ENCODE peak calls at places on chromosome 19, in ten cellular contexts. U is stimulated activated CD4-positive, alpha-beta T cell treated with anti-CD3 and anti-CD28 coated beads, Interleukin-1b, Interleukin-23, amount 100 ng/mL, for 24 hours; M is frontal cortex; W is DMS153; O is upper lobe of right lung; I is mammary epithelial cell; E is T-helper 9 cell; G is brain microvascular endothelial cell; X is stimulated activated CD8-positive, alpha-beta memory T cell treated with anti-CD3 and anti-CD28 coated beads, Interleukin-7, amount 100 ng/mL, for 48 hours; P is COR-L47. K is an unnamed sample.
A peak's percentile ranks its signal among the peaks of the same experiment; 100 is the strongest.

GRCh38 chr19:14048439-14049153 is 13.3 kb downstream of the PALM3 start:
- DNase-seq in U (peak; percentile 62), W (no peak), M (no peak), X (peak; percentile 55), P (peak; percentile 17), O (peak; percentile 83), E (peak; percentile 76), G (peak; percentile 16), I (peak; percentile 19), K (no peak)

GRCh38 chr19:55460670-55461258 is 678 bp downstream of the ISOC2 start:
- DNase-seq in E (no peak), I (peak; percentile 42), P (peak; percentile 42), X (peak; percentile 27), G (peak; percentile 52), O (peak; percentile 84), M (peak; percentile 63), W (peak; percentile 57), U (no peak), K (no peak)

GRCh38 chr19:33947565-33947964 is 150.9 kb downstream of the KCTD15 start:
- DNase-seq in X (no peak), M (no peak), O (no peak), U (no peak), G (no peak), I (no peak), E (no peak), P (no peak), W (no peak), K (no peak)

GRCh38 chr19:11699931-11700794 is 38.6 kb downstream of the ZNF823 start:
- DNase-seq in I (peak; percentile 6), O (no peak), W (no peak), E (no peak), P (peak; percentile 20), X (no peak), U (no peak), G (peak; percentile 37), M (no peak), K (no peak)

GRCh38 chr19:46753420-46754155 is 7.3 kb upstream of the STRN4 start:
- DNase-seq in W (peak; percentile 7), G (no peak), O (no peak), E (peak; percentile 59), I (peak; percentile 29), U (no peak), M (no peak), X (no peak), P (peak; percentile 65), K (no peak)

GRCh38 chr19:55345818-55346724 is 6.4 kb downstream of the KMT5C start:
- DNase-seq in O (no peak), E (no peak), W (no peak), P (no peak), I (no peak), M (no peak), X (no peak), U (no peak), G (no peak), K (no peak)

GRCh38 chr19:44643605-44644390 is at the start of gene PVR:
- DNase-seq in E (no peak), U (no peak), I (peak; percentile 79), W (peak; percentile 56), M (peak; percentile 83), O (peak; percentile 91), G (peak; percentile 61), X (peak; percentile 26), P (peak; percentile 65), K (no peak)

GRCh38 chr19:18479964-18480723 is 41.7 kb downstream of the ELL start:
- DNase-seq in I (no peak), M (no peak), E (no peak), G (no peak), X (no peak), O (peak; percentile 81), U (no peak), W (no peak), P (peak; percentile 27), K (no peak)

GRCh38 chr19:3658004-3658822 is 31.6 kb upstream of the CACTIN start:
- DNase-seq in I (no peak), M (no peak), X (no peak), P (no peak), U (no peak), E (no peak), G (no peak), O (no peak), W (no peak), K (no peak)

GRCh38 chr19:5718579-5719273 is 1.2 kb downstream of the LONP1 start:
- DNase-seq in O (no peak), G (peak; percentile 85), W (no peak), U (no peak), P (no peak), E (no peak), I (peak; percentile 66), M (peak; percentile 9), X (no peak), K (no peak)

GRCh38 chr19:47603706-47604310 is 5.1 kb upstream of the BICRA start:
- DNase-seq in G (no peak), M (no peak), O (no peak), W (no peak), U (no peak), P (no peak), E (no peak), X (no peak), I (no peak), K (no peak)

GRCh38 chr19:34772697-34773554 is at the start of gene ZNF599:
- DNase-seq in U (peak; percentile 81), W (peak; percentile 81), X (peak; percentile 78), G (peak; percentile 85), I (peak; percentile 85), O (peak; percentile 96), P (peak; percentile 88), E (peak; percentile 83), M (peak; percentile 86), K (no peak)

GRCh38 chr19:50333737-50334617 is 4.8 kb upstream of the KCNC3 start:
- DNase-seq in P (no peak), E (peak; percentile 68), I (no peak), M (peak; percentile 84), G (no peak), W (peak; percentile 85), O (peak; percentile 92), X (peak; percentile 67), U (peak; percentile 75), K (no peak)

GRCh38 chr19:58022283-58022660 is 11.6 kb upstream of the ZSCAN1 start:
- DNase-seq in W (no peak), O (no peak), E (no peak), I (no peak), X (no peak), U (no peak), G (no peak), M (no peak), P (no peak), K (no peak)

GRCh38 chr19:9645466-9645865 is 24.4 kb upstream of the ZNF561 start:
- DNase-seq in G (no peak), P (no peak), X (no peak), O (no peak), W (no peak), I (no peak), M (no peak), E (no peak), U (no peak), K (no peak)

GRCh38 chr19:9498183-9498902 is at the start of gene ZNF560:
- DNase-seq in U (no peak), P (no peak), I (peak; percentile 2), G (peak; percentile 20), O (no peak), E (no peak), M (no peak), X (no peak), W (no peak), K (no peak)

GRCh38 chr19:33740811-33741396 is 55.8 kb upstream of the KCTD15 start:
- DNase-seq in X (no peak), I (peak; percentile 16), G (peak; percentile 32), M (no peak), W (no peak), E (peak; percentile 8), U (no peak), O (peak; percentile 46), P (no peak), K (no peak)

GRCh38 chr19:34171539-34171876 is 796 bp upstream of the LSM14A start:
- DNase-seq in E (no peak), P (no peak), W (no peak), X (no peak), G (peak; percentile 55), I (peak; percentile 38), U (peak; percentile 26), M (no peak), O (no peak), K (no peak)

GRCh38 chr19:54172764-54173699 is at the start of gene TMC4:
- DNase-seq in G (no peak), M (no peak), O (peak; percentile 88), P (peak; percentile 89), W (peak; percentile 83), X (no peak), I (peak; percentile 77), E (no peak), U (no peak), K (no peak)

GRCh38 chr19:39115105-39115847 is 10.3 kb upstream of the PAK4 start:
- DNase-seq in G (no peak), X (no peak), O (no peak), W (no peak), M (no peak), I (no peak), P (no peak), U (no peak), E (no peak), K (no peak)

GRCh38 chr19:6464070-6464873 is at the start of gene CRB3:
- DNase-seq in M (no peak), X (no peak), U (no peak), P (no peak), E (peak; percentile 32), W (peak; percentile 82), G (no peak), O (peak; percentile 96), I (peak; percentile 72), K (no peak)

GRCh38 chr19:47890865-47891621 is 4.9 kb upstream of the SULT2A1 start:
- DNase-seq in G (no peak), O (no peak), U (no peak), P (no peak), X (no peak), E (no peak), W (no peak), I (no peak), M (no peak), K (no peak)

GRCh38 chr19:21463449-21464105 is 41.8 kb upstream of the ZNF429 start:
- DNase-seq in X (no peak), O (no peak), P (no peak), G (no peak), W (no peak), M (no peak), E (no peak), I (peak; percentile 69), U (peak; percentile 22), K (no peak)

GRCh38 chr19:3039641-3040077 is 10.6 kb upstream of the TLE2 start:
- DNase-seq in P (no peak), X (no peak), I (no peak), U (no peak), W (no peak), M (no peak), G (no peak), O (peak; percentile 63), E (no peak), K (no peak)

GRCh38 chr19:47465957-47466356 is 5.7 kb downstream of the SLC8A2 start:
- DNase-seq in G (no peak), W (no peak), I (no peak), P (no peak), O (no peak), M (no peak), X (no peak), U (no peak), E (no peak), K (no peak)

GRCh38 chr19:55086730-55087541 is 11.3 kb downstream of the EPS8L1 start:
- DNase-seq in O (peak; percentile 95), I (no peak), M (peak; percentile 91), U (peak; percentile 41), X (no peak), W (peak; percentile 91), P (peak; percentile 83), E (no peak), G (peak; percentile 91), K (no peak)

GRCh38 chr19:44848805-44849457 is 2.8 kb downstream of the NECTIN2 start:
- DNase-seq in G (peak; percentile 14), I (no peak), E (no peak), P (no peak), W (no peak), X (no peak), M (no peak), U (no peak), O (no peak), K (no peak)